ENCODE peak calls at places on chromosomes 12 and 14, in eight cellular contexts. H is AG04450; L is Caco-2; P is upper lobe of right lung; N is ovary; R is fibroblast of pulmonary artery; I is esophagus squamous epithelium; F is CD8-positive, alpha-beta T cell. V is an unnamed sample.

GRCh38 chr14:23520899-23521521 is 30.6 kb downstream of the ZFHX2 start:
- DNase-seq in H (no peak), N (no peak), F (no peak), L (no peak), I (no peak), R (no peak), P (no peak), V (no peak)

GRCh38 chr14:32074887-32075572 is 2.1 kb upstream of the ARHGAP5 start:
- DNase-seq in H (no peak), N (no peak), R (peak), P (no peak), F (no peak), I (no peak), L (no peak), V (no peak)

GRCh38 chr12:57093412-57094193 is 4.7 kb downstream of the NAB2 start:
- DNase-seq in R (peak), P (peak), I (no peak), L (peak), N (peak), H (peak), F (no peak), V (peak)

GRCh38 chr12:56591961-56592360 is 38.2 kb downstream of the BAZ2A start:
- DNase-seq in I (no peak), H (no peak), N (no peak), P (no peak), R (no peak), F (no peak), L (no peak), V (no peak)

GRCh38 chr12:52058631-52059324 is 7.5 kb downstream of the NR4A1 start:
- DNase-seq in F (no peak), P (no peak), R (peak), I (no peak), H (no peak), L (no peak), N (peak), V (no peak)

GRCh38 chr14:95011449-95012020 is 145.8 kb downstream of the DICER1 start:
- DNase-seq in P (no peak), I (no peak), N (no peak), F (no peak), H (no peak), R (no peak), L (no peak), V (no peak)

GRCh38 chr12:101485015-101485414 is 9.9 kb downstream of the SPIC start:
- DNase-seq in R (peak), F (no peak), N (no peak), I (no peak), H (no peak), P (no peak), L (no peak), V (no peak)

GRCh38 chr14:100376751-100377171 is 53.6 kb downstream of the SLC25A47 start:
- DNase-seq in L (peak), R (no peak), N (no peak), I (no peak), F (no peak), P (no peak), H (no peak), V (no peak)

GRCh38 chr14:68549966-68550705 is 242.7 kb downstream of the ZFP36L1 start:
- DNase-seq in I (no peak), N (no peak), L (no peak), P (no peak), H (no peak), R (peak), F (no peak), V (peak)

GRCh38 chr14:55057919-55058318 is 6.5 kb downstream of the MAPK1IP1L start:
- DNase-seq in F (no peak), P (no peak), R (no peak), I (no peak), L (no peak), N (no peak), H (no peak), V (no peak)

GRCh38 chr12:129363041-129363440 is 509.8 kb downstream of the GLT1D1 start:
- DNase-seq in P (no peak), L (no peak), R (no peak), I (no peak), F (no peak), H (no peak), N (no peak), V (no peak)

GRCh38 chr12:89760783-89761182 is 52.1 kb upstream of the ATP2B1 start:
- DNase-seq in L (no peak), R (no peak), I (no peak), P (no peak), H (no peak), N (no peak), F (no peak), V (no peak)

GRCh38 chr12:50505386-50505827 is 622 bp downstream of the DIP2B start:
- DNase-seq in I (no peak), H (no peak), F (no peak), L (no peak), P (peak), R (no peak), N (no peak), V (no peak)

GRCh38 chr12:87871061-87871460 is 158.1 kb downstream of the C12orf50 start:
- DNase-seq in I (no peak), F (no peak), R (peak), N (no peak), P (no peak), L (no peak), H (peak), V (no peak)

GRCh38 chr14:99735189-99736135 is 51.4 kb downstream of the CYP46A1 start:
- DNase-seq in I (no peak), P (peak), L (peak), F (no peak), H (no peak), N (peak), R (no peak), V (no peak)

GRCh38 chr12:124039276-124039675 is 66.3 kb downstream of the ZNF664 start:
- DNase-seq in F (no peak), L (no peak), R (peak), I (no peak), H (peak), P (no peak), N (no peak), V (no peak)

GRCh38 chr12:69951108-69951507 is 126.1 kb downstream of the MYRFL start:
- DNase-seq in R (no peak), P (no peak), H (no peak), L (no peak), F (no peak), N (no peak), I (no peak), V (no peak)

GRCh38 chr12:76952995-76953394 is 74.2 kb upstream of the CSRP2 start:
- DNase-seq in I (no peak), N (no peak), L (no peak), H (no peak), R (no peak), F (no peak), P (no peak), V (no peak)

GRCh38 chr14:86777950-86778602 is 1214.9 kb downstream of the GALC start:
- DNase-seq in F (no peak), R (peak), I (no peak), P (no peak), N (no peak), L (no peak), H (peak), V (peak)

GRCh38 chr12:30610718-30611117 is 85.0 kb downstream of the IPO8 start:
- DNase-seq in N (no peak), R (no peak), L (no peak), H (no peak), F (no peak), P (no peak), I (no peak), V (no peak)

GRCh38 chr14:36450550-36450949 is 69.5 kb downstream of the NKX2-1 start:
- DNase-seq in N (no peak), P (no peak), H (no peak), L (no peak), I (no peak), F (no peak), R (no peak), V (no peak)

GRCh38 chr14:51733147-51733546 is 81.4 kb downstream of the FRMD6 start:
- DNase-seq in N (no peak), F (no peak), H (no peak), I (no peak), P (no peak), L (no peak), R (no peak), V (no peak)

GRCh38 chr14:104665663-104666522 is 23.5 kb upstream of the INF2 start:
- DNase-seq in L (peak), F (no peak), P (peak), H (no peak), R (no peak), I (no peak), N (no peak), V (no peak)

GRCh38 chr14:89366580-89367448 is 50.2 kb downstream of the FOXN3 start:
- DNase-seq in R (no peak), L (no peak), P (no peak), H (no peak), N (peak), I (no peak), F (no peak), V (no peak)

GRCh38 chr14:89367449-89368120 is 49.4 kb downstream of the FOXN3 start:
- DNase-seq in N (no peak), L (no peak), F (no peak), H (no peak), P (no peak), R (no peak), I (no peak), V (no peak)

GRCh38 chr14:89360277-89360676 is 56.8 kb downstream of the FOXN3 start:
- DNase-seq in P (no peak), I (no peak), L (no peak), R (no peak), H (no peak), N (no peak), F (no peak), V (no peak)

GRCh38 chr14:89365071-89365801 is 51.8 kb downstream of the FOXN3 start:
- DNase-seq in H (no peak), P (no peak), L (no peak), I (no peak), R (peak), F (no peak), N (no peak), V (no peak)

GRCh38 chr14:89364316-89364715 is 52.7 kb downstream of the FOXN3 start:
- DNase-seq in R (no peak), P (no peak), N (no peak), H (no peak), I (no peak), L (no peak), F (no peak), V (no peak)
- H3K4me3 ChIP-seq in R (no peak), P (no peak), N (no peak), H (no peak), I (no peak), L (no peak), F (peak), V (no peak)

GRCh38 chr12:3076730-3077571 is at the start of gene TSPAN9:
- DNase-seq in L (peak), F (peak), P (peak), I (no peak), N (peak), H (no peak), R (peak), V (peak)

GRCh38 chr12:3075315-3075714 is 1.9 kb upstream of the TSPAN9 start:
- DNase-seq in I (no peak), F (no peak), L (no peak), P (no peak), N (no peak), R (no peak), H (no peak), V (no peak)

GRCh38 chr12:3081886-3082285 is 4.7 kb downstream of the TSPAN9 start:
- DNase-seq in R (no peak), N (no peak), P (no peak), H (no peak), F (no peak), L (no peak), I (no peak), V (no peak)

GRCh38 chr12:3077572-3078081 is 448 bp downstream of the TSPAN9 start:
- DNase-seq in P (peak), H (no peak), R (peak), F (no peak), L (no peak), N (peak), I (no peak), V (no peak)

GRCh38 chr12:3078086-3078820 is 1.1 kb downstream of the TSPAN9 start:
- DNase-seq in L (no peak), I (no peak), P (no peak), R (no peak), H (no peak), N (no peak), F (no peak), V (no peak)
- H3K4me3 ChIP-seq in L (peak), I (peak), P (peak), R (peak), H (peak), N (peak), F (peak), V (peak)

DNA sequence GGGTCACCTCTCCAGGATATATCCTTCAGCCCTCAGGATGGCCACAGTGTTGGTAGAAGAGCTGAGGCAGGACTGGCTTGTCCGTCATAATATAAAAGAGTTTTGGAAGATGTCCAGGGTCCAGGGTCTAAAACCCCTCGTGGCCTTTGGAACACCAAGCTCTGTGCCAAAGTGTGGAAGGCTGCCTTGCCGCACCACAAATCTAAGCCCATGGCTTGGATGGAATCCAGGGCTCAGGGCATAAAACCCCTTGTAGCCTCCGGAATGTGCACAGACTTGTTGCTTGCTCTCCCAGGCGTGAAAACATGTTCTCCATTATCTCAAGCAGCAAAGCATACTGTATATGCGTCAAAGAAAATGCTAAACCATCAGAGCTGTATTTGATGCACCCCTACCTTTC is 46.7 kb downstream of the TNFAIP2 start:
- DNase-seq in F (no peak), L (no peak), I (no peak), N (no peak), H (no peak), R (no peak), P (no peak), V (no peak)
- H3K4me3 ChIP-seq in F (no peak), L (no peak), I (no peak), N (no peak), H (no peak), R (no peak), P (no peak), V (no peak)

GRCh38 chr12:132186208-132186856 is 42.1 kb downstream of the NOC4L start:
- DNase-seq in P (no peak), L (no peak), N (no peak), I (no peak), F (no peak), R (no peak), H (no peak), V (no peak)
- H3K4me3 ChIP-seq in P (peak), L (no peak), N (no peak), I (no peak), F (peak), R (no peak), H (no peak), V (no peak)

GRCh38 chr12:65682145-65682544 is 142.1 kb upstream of the HMGA2 start:
- DNase-seq in H (no peak), R (no peak), P (no peak), L (no peak), I (no peak), N (no peak), F (no peak), V (no peak)
- H3K4me3 ChIP-seq in H (no peak), R (no peak), P (no peak), L (no peak), I (no peak), N (no peak), F (no peak), V (no peak)

GRCh38 chr12:114676142-114676741 is 7.7 kb downstream of the TBX3 start:
- DNase-seq in H (no peak), R (no peak), I (no peak), L (no peak), N (no peak), F (no peak), P (no peak), V (no peak)

GRCh38 chr12:114673169-114673833 is 10.7 kb downstream of the TBX3 start:
- DNase-seq in P (no peak), I (no peak), F (no peak), N (peak), R (peak), L (no peak), H (peak), V (peak)

GRCh38 chr12:114671664-114672476 is 12.1 kb downstream of the TBX3 start:
- DNase-seq in N (peak), H (no peak), P (no peak), I (no peak), R (no peak), L (no peak), F (no peak), V (no peak)

GRCh38 chr12:114672817-114673168 is 11.2 kb downstream of the TBX3 start:
- DNase-seq in I (no peak), F (no peak), N (no peak), R (no peak), L (no peak), P (no peak), H (no peak), V (no peak)

DNA sequence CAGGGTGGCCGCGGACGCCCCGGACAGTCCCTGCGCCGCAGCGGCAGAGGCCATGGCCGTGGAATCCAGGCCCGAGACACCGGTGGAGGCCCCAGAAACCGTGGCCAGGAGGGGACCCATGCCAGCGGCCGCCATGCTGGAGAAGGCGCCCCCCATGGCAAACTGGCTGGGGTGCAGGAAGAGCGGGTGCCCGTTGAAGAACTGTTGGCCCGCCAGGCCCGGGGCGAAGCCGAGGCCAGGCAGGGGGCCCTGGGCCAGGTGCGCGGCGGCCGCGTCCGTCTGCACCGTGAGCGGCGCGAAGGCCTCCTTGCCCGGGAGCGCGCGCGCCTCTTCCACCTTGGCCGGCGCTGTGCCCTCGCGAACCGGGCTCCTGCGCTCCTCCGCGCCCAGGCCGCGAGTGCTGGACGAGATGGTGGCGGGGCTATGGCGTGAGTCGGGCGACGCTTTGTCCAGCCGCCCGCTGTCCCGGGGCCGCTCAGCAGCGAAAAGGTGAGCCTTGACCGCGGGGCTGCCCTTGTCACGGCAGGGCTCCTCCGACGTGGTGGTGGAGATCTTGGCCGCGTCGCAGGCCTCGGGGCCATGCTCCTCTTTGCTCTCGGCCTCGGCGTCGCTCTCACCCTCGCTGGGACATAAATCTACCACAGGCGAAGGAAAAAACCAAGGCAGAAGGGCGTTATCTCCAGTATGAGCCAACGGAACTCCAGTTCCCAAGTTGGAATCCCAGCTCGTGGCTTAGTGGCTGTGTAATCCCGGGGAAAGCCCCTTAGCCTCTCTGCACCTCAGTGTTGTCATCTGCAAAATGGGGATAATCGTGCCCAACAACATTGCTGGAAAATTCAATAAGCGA is 9.6 kb downstream of the TBX3 start:
- DNase-seq in L (no peak), H (no peak), R (no peak), N (no peak), F (no peak), I (no peak), P (no peak), V (no peak)
- H3K4me3 ChIP-seq in L (no peak), H (peak), R (no peak), N (no peak), F (no peak), I (no peak), P (peak), V (no peak)

V was measured in skeletal muscle cell.